ENCODE peak calls at places on chromosomes 3 and 15, in five cellular contexts. G, O, X, A and V are unnamed samples.

GRCh38 chr3:137948400-137949072 is 61.4 kb upstream of the CLDN18 start:
- DNase-seq in G (no peak), O (no peak), X (no peak), A (no peak), V (no peak)

GRCh38 chr3:131550562-131551188 is 47.9 kb upstream of the MRPL3 start:
- DNase-seq in G (no peak), O (no peak), X (no peak), A (no peak), V (no peak)

GRCh38 chr15:101497484-101498034 is 8.1 kb upstream of the PCSK6 start:
- DNase-seq in G (no peak), O (no peak), X (no peak), A (no peak), V (no peak)

GRCh38 chr3:5425371-5425770 is 237.9 kb downstream of the EDEM1 start:
- DNase-seq in G (no peak), O (no peak), X (no peak), A (no peak), V (no peak)

GRCh38 chr3:46944191-46944590 is 32.4 kb downstream of the CCDC12 start:
- DNase-seq in G (peak; percentile 27), O (no peak), X (no peak), A (no peak), V (no peak)

GRCh38 chr3:30492581-30493192 is 113.7 kb upstream of the TGFBR2 start:
- DNase-seq in G (peak; percentile 5), O (no peak), X (no peak), A (peak; percentile 21), V (no peak)

GRCh38 chr3:128294999-128295468 is 141.8 kb downstream of the EEFSEC start:
- DNase-seq in G (no peak), O (no peak), X (no peak), A (no peak), V (no peak)

GRCh38 chr3:113659121-113659531 is 37.3 kb downstream of the USF3 start:
- DNase-seq in G (no peak), O (no peak), X (no peak), A (no peak), V (no peak)

GRCh38 chr3:106058485-106058884 is 189.7 kb upstream of the CBLB start:
- DNase-seq in G (no peak), O (no peak), X (no peak), A (no peak), V (no peak)

GRCh38 chr15:28955686-28956421 is 70.1 kb downstream of the APBA2 start:
- DNase-seq in G (no peak), O (no peak), X (peak; percentile 47), A (peak; percentile 48), V (no peak)

GRCh38 chr3:141663993-141664392 is 74.1 kb upstream of the RNF7 start:
- DNase-seq in G (peak; percentile 27), O (peak; percentile 21), X (no peak), A (no peak), V (no peak)

GRCh38 chr3:73513260-73513659 is 111.5 kb downstream of the PDZRN3 start:
- DNase-seq in G (no peak), O (no peak), X (no peak), A (no peak), V (no peak)

GRCh38 chr15:48602358-48603122 is 43.0 kb downstream of the FBN1 start:
- DNase-seq in G (peak; percentile 8), O (no peak), X (no peak), A (peak; percentile 4), V (no peak)

GRCh38 chr3:153722157-153722556 is 399.0 kb upstream of the ARHGEF26 start:
- DNase-seq in G (no peak), O (no peak), X (no peak), A (no peak), V (no peak)

GRCh38 chr3:127265581-127265981 is 22.3 kb downstream of the PRR20G start:
- DNase-seq in G (no peak), O (no peak), X (no peak), A (no peak), V (no peak)

GRCh38 chr15:67762610-67763368 is 62.5 kb upstream of the SKOR1 start:
- DNase-seq in G (no peak), O (no peak), X (no peak), A (no peak), V (no peak)

GRCh38 chr3:130906374-130906995 is 12.6 kb downstream of the ATP2C1 start:
- DNase-seq in G (no peak), O (no peak), X (no peak), A (peak; percentile 57), V (no peak)

GRCh38 chr3:50649451-50649931 is 25.2 kb upstream of the DOCK3 start:
- DNase-seq in G (no peak), O (no peak), X (no peak), A (no peak), V (no peak)

GRCh38 chr3:152719264-152719663 is 115.7 kb upstream of the P2RY1 start:
- DNase-seq in G (no peak), O (no peak), X (no peak), A (peak; percentile 60), V (no peak)

GRCh38 chr3:195302436-195302835 is 31.5 kb upstream of the XXYLT1 start:
- DNase-seq in G (no peak), O (no peak), X (no peak), A (no peak), V (no peak)

GRCh38 chr15:99504071-99504822 is 61.5 kb upstream of the MEF2A start:
- DNase-seq in G (no peak), O (no peak), X (no peak), A (no peak), V (no peak)

GRCh38 chr3:112811150-112811884 is 35.3 kb downstream of the CD200R1L start:
- DNase-seq in G (no peak), O (peak; percentile 10), X (no peak), A (no peak), V (no peak)

GRCh38 chr3:171068658-171069057 is 42.1 kb upstream of the SLC2A2 start:
- DNase-seq in G (no peak), O (no peak), X (no peak), A (no peak), V (no peak)

GRCh38 chr15:67307156-67307555 is 52.6 kb downstream of the IQCH start:
- DNase-seq in G (no peak), O (no peak), X (no peak), A (peak; percentile 2), V (no peak)

GRCh38 chr15:100133001-100133400 is 208.8 kb downstream of the ADAMTS17 start:
- DNase-seq in G (peak; percentile 37), O (no peak), X (no peak), A (no peak), V (no peak)

GRCh38 chr3:19816631-19817030 is 117.4 kb downstream of the EFHB start:
- DNase-seq in G (no peak), O (no peak), X (no peak), A (no peak), V (no peak)

GRCh38 chr15:40525855-40526254 is 39.0 kb downstream of the CCDC32 start:
- DNase-seq in G (no peak), O (no peak), X (no peak), A (no peak), V (no peak)

GRCh38 chr15:85411992-85412538 is 31.7 kb downstream of the AKAP13 start:
- DNase-seq in G (no peak), O (no peak), X (no peak), A (peak; percentile 81), V (no peak)

GRCh38 chr15:80234883-80235282 is 17.1 kb downstream of the CTXND1 start:
- DNase-seq in G (peak; percentile 73), O (peak; percentile 39), X (peak; percentile 35), A (peak; percentile 48), V (no peak)

GRCh38 chr15:67227431-67227830 is 27.0 kb downstream of the AAGAB start:
- DNase-seq in G (no peak), O (no peak), X (no peak), A (no peak), V (no peak)

GRCh38 chr15:100330629-100331215 is 11.1 kb downstream of the ADAMTS17 start:
- DNase-seq in G (no peak), O (no peak), X (no peak), A (no peak), V (no peak)

GRCh38 chr15:58854598-58854997 is 78.9 kb downstream of the SLTM start:
- DNase-seq in G (no peak), O (no peak), X (no peak), A (no peak), V (no peak)

GRCh38 chr3:190840146-190840545 is 22.3 kb downstream of the GMNC start:
- DNase-seq in G (no peak), O (peak; percentile 32), X (peak; percentile 36), A (peak; percentile 38), V (no peak)

DNA sequence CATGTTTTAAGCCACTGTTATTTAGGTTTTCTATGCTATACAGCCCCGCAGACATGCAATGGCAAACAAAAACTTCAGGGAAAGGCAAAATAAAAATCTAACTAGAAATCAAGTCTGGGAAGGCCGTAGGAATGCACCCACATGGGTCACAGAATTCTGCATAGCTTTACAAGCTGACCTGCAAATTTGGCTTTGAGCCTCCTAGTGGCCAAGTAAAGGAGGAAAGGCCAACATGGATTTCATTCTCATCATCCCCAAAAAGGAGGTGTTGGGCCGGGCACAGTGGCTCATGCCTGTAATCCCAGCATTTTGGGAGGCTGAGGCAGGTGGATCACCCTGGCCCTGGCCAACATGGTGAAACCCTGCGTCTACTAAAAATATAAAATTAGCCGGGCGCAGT is 124.3 kb downstream of the FBLN2 start:
- DNase-seq in G (peak; percentile 65), O (no peak), X (no peak), A (peak; percentile 40), V (no peak)
- TF ChIP-seq CTCF in G (peak; percentile 56), O (no peak), X (peak; percentile 35), A (peak; percentile 64), V (no peak)

DNA sequence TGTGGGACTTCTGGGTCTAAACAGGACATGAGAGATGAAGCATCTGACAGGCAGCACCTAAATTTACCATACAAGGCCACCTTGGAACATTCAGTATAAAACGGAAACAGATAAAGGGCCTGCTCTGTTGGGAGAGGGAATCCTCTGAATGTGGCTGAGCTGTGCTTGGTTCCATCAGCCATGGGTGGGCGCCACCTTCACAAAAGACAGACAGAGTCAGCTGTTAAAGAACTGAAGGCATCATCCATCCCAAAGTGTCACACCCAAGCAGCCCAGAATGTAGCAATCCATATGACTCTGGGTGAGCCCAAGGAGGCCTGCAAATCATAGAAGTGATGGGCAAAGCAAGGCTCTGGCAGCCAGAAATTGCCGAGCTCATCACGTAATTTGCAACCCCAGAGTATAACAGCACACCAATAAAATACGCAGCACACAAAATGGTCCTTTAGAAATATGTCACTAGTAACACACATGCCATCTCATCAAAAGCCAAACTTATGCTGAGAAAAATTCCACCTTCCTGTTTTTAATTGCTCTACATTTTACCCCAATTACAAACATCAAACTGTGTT is 24.8 kb upstream of the RBP1 start:
- DNase-seq in G (peak; percentile 69), O (no peak), X (no peak), A (no peak), V (no peak)
- TF ChIP-seq CTCF in G (peak; percentile 60), O (peak; percentile 24), X (peak; percentile 21), A (peak; percentile 43), V (no peak)

GRCh38 chr15:24761704-24762302 is 86.2 kb downstream of the NPAP1 start:
- DNase-seq in G (peak; percentile 39), O (no peak), X (peak; percentile 24), A (peak; percentile 17), V (no peak)
- TF ChIP-seq CTCF in G (peak; percentile 80), O (peak; percentile 28), X (peak; percentile 60), A (peak; percentile 59), V (no peak)

DNA sequence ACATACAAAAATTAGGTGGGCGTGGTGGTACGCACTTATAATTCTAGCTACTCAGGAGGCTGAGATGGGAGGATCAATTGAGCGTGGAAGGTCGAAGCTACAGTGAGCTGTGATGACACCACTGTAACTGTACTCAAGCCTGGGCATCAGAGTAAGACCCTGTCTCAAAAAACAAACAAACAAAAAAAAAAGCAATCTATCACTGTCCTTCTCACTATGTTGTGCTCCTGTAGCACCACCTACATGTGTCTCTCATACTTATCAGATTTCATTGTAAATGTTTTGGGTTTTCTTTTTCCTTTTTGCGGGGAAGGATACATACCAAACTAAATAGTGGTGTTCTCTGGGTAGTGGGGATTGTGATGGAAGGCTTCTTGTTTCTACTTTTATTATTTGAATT is 14.8 kb downstream of the FANCD2 start:
- DNase-seq in G (no peak), O (no peak), X (no peak), A (no peak), V (no peak)
- TF ChIP-seq CTCF in G (no peak), O (no peak), X (no peak), A (no peak), V (no peak)